ENCODE peak calls at places on chromosomes 13 and 19, in five cellular contexts. One of them, this sample, is unnamed.

GRCh38 chr19:33511346-33511745 is 10.2 kb downstream of the PEPD start:
- DNase-seq in SHP77: no peak
- DNase-seq in CD4-positive, alpha-beta memory T cell: no peak
- DNase-seq in IMR-90: no peak
- DNase-seq in HTR-8/SVneo: no peak
- DNase-seq in this sample: no peak

GRCh38 chr19:50003810-50004419 is 21.3 kb downstream of the VRK3 start:
- DNase-seq in HTR-8/SVneo: peak; percentile 87
- DNase-seq in SHP77: no peak
- DNase-seq in CD4-positive, alpha-beta memory T cell: no peak
- DNase-seq in IMR-90: peak; percentile 97
- DNase-seq in this sample: no peak

GRCh38 chr19:3837922-3838321 is 30.9 kb downstream of the ZFR2 start:
- DNase-seq in SHP77: no peak
- DNase-seq in HTR-8/SVneo: no peak
- DNase-seq in CD4-positive, alpha-beta memory T cell: no peak
- DNase-seq in IMR-90: no peak
- DNase-seq in this sample: no peak

GRCh38 chr13:90592943-90593342 is 754.5 kb upstream of the MIR17HG start:
- DNase-seq in HTR-8/SVneo: no peak
- DNase-seq in CD4-positive, alpha-beta memory T cell: no peak
- DNase-seq in SHP77: no peak
- DNase-seq in IMR-90: no peak
- DNase-seq in this sample: no peak

GRCh38 chr19:49020931-49021895 is 2.9 kb downstream of the CGB3 start:
- DNase-seq in IMR-90: peak; percentile 25
- DNase-seq in HTR-8/SVneo: no peak
- DNase-seq in CD4-positive, alpha-beta memory T cell: no peak
- DNase-seq in SHP77: no peak
- DNase-seq in this sample: no peak

GRCh38 chr19:3821857-3822364 is 35.7 kb upstream of the MATK start:
- DNase-seq in CD4-positive, alpha-beta memory T cell: peak; percentile 83
- DNase-seq in HTR-8/SVneo: peak; percentile 41
- DNase-seq in IMR-90: peak; percentile 10
- DNase-seq in SHP77: peak; percentile 40
- DNase-seq in this sample: peak; percentile 39

GRCh38 chr13:107031691-107032090 is 463.8 kb upstream of the ARGLU1 start:
- DNase-seq in HTR-8/SVneo: no peak
- DNase-seq in IMR-90: no peak
- DNase-seq in CD4-positive, alpha-beta memory T cell: no peak
- DNase-seq in SHP77: no peak
- DNase-seq in this sample: no peak

GRCh38 chr19:6802336-6803035 is 30.0 kb downstream of the VAV1 start:
- DNase-seq in IMR-90: no peak
- DNase-seq in SHP77: no peak
- DNase-seq in HTR-8/SVneo: peak; percentile 45
- DNase-seq in CD4-positive, alpha-beta memory T cell: peak; percentile 46
- DNase-seq in this sample: no peak

GRCh38 chr19:47511128-47511517 is 3.7 kb downstream of the NAPA start:
- DNase-seq in IMR-90: no peak
- DNase-seq in HTR-8/SVneo: no peak
- DNase-seq in SHP77: no peak
- DNase-seq in CD4-positive, alpha-beta memory T cell: no peak
- DNase-seq in this sample: no peak

GRCh38 chr13:44465318-44465717 is 91.7 kb downstream of the SERP2 start:
- DNase-seq in IMR-90: peak; percentile 55
- DNase-seq in CD4-positive, alpha-beta memory T cell: no peak
- DNase-seq in HTR-8/SVneo: no peak
- DNase-seq in SHP77: no peak
- DNase-seq in this sample: no peak

GRCh38 chr19:5623397-5624153 is 692 bp downstream of the SAFB start:
- DNase-seq in CD4-positive, alpha-beta memory T cell: no peak
- DNase-seq in SHP77: no peak
- DNase-seq in IMR-90: no peak
- DNase-seq in HTR-8/SVneo: no peak
- DNase-seq in this sample: no peak

GRCh38 chr19:54477650-54478049 is 4.6 kb upstream of the CDC42EP5 start:
- DNase-seq in HTR-8/SVneo: no peak
- DNase-seq in SHP77: no peak
- DNase-seq in CD4-positive, alpha-beta memory T cell: no peak
- DNase-seq in IMR-90: no peak
- DNase-seq in this sample: no peak

GRCh38 chr13:101149735-101150380 is 266.4 kb downstream of the NALCN start:
- DNase-seq in CD4-positive, alpha-beta memory T cell: no peak
- DNase-seq in HTR-8/SVneo: peak; percentile 20
- DNase-seq in SHP77: peak; percentile 43
- DNase-seq in IMR-90: peak; percentile 66
- DNase-seq in this sample: peak; percentile 57

GRCh38 chr19:34996978-34997640 is 3.0 kb upstream of the GRAMD1A start:
- DNase-seq in HTR-8/SVneo: no peak
- DNase-seq in SHP77: no peak
- DNase-seq in IMR-90: no peak
- DNase-seq in CD4-positive, alpha-beta memory T cell: peak; percentile 64
- DNase-seq in this sample: no peak

GRCh38 chr19:8610928-8611284 is 391 bp upstream of the ADAMTS10 start:
- DNase-seq in SHP77: no peak
- DNase-seq in CD4-positive, alpha-beta memory T cell: no peak
- DNase-seq in IMR-90: no peak
- DNase-seq in HTR-8/SVneo: no peak
- DNase-seq in this sample: no peak

GRCh38 chr19:11673608-11674041 is 65.1 kb downstream of the ZNF823 start:
- DNase-seq in CD4-positive, alpha-beta memory T cell: no peak
- DNase-seq in HTR-8/SVneo: peak; percentile 38
- DNase-seq in IMR-90: peak; percentile 55
- DNase-seq in SHP77: no peak
- DNase-seq in this sample: no peak

GRCh38 chr13:47628666-47629065 is 372.4 kb downstream of the SUCLA2 start:
- DNase-seq in HTR-8/SVneo: no peak
- DNase-seq in CD4-positive, alpha-beta memory T cell: no peak
- DNase-seq in IMR-90: peak; percentile 21
- DNase-seq in SHP77: no peak
- DNase-seq in this sample: no peak

GRCh38 chr19:19594371-19594770 is 24.1 kb downstream of the PBX4 start:
- DNase-seq in SHP77: no peak
- DNase-seq in CD4-positive, alpha-beta memory T cell: no peak
- DNase-seq in IMR-90: no peak
- DNase-seq in HTR-8/SVneo: no peak
- DNase-seq in this sample: no peak

This sample was measured in NCI-H1092 treated with DMSO at 0.1 percent for 48 hours.